ENCODE peak calls at places on chromosome 16, in nine cellular contexts. One of them, this sample, is unnamed.

GRCh38 chr16:57622361-57623250 is 5.8 kb upstream of the ADGRG1 start:
- DNase-seq in cardiac fibroblast: no peak
- DNase-seq in GM18507: no peak
- DNase-seq in cardiac septum: no peak
- DNase-seq in stimulated activated CD8-positive, alpha-beta memory T cell treated with anti-CD3 and anti-CD28 coated beads, Interleukin-4, amount 100 ng/mL, for 48 hours: no peak
- DNase-seq in MCF 10A: no peak
- DNase-seq in iris pigment epithelial cell: no peak
- DNase-seq in H9: no peak
- DNase-seq in ELR: no peak
- DNase-seq in this sample: no peak

GRCh38 chr16:72210571-72210970 is 38.6 kb upstream of the PMFBP1 start:
- DNase-seq in H9: no peak
- DNase-seq in cardiac fibroblast: no peak
- DNase-seq in MCF 10A: no peak
- DNase-seq in stimulated activated CD8-positive, alpha-beta memory T cell treated with anti-CD3 and anti-CD28 coated beads, Interleukin-4, amount 100 ng/mL, for 48 hours: no peak
- DNase-seq in iris pigment epithelial cell: no peak
- DNase-seq in GM18507: no peak
- DNase-seq in ELR: no peak
- DNase-seq in cardiac septum: no peak
- DNase-seq in this sample: no peak

GRCh38 chr16:6600167-6600566 is 732.5 kb upstream of the RBFOX1 start:
- DNase-seq in ELR: no peak
- DNase-seq in iris pigment epithelial cell: no peak
- DNase-seq in GM18507: no peak
- DNase-seq in cardiac fibroblast: no peak
- DNase-seq in MCF 10A: no peak
- DNase-seq in H9: no peak
- DNase-seq in stimulated activated CD8-positive, alpha-beta memory T cell treated with anti-CD3 and anti-CD28 coated beads, Interleukin-4, amount 100 ng/mL, for 48 hours: no peak
- DNase-seq in cardiac septum: no peak
- DNase-seq in this sample: no peak

GRCh38 chr16:11164482-11165270 is 91.3 kb downstream of the SOCS1 start:
- DNase-seq in stimulated activated CD8-positive, alpha-beta memory T cell treated with anti-CD3 and anti-CD28 coated beads, Interleukin-4, amount 100 ng/mL, for 48 hours: no peak
- DNase-seq in ELR: no peak
- DNase-seq in H9: no peak
- DNase-seq in GM18507: no peak
- DNase-seq in iris pigment epithelial cell: no peak
- DNase-seq in cardiac fibroblast: no peak
- DNase-seq in cardiac septum: no peak
- DNase-seq in MCF 10A: no peak
- DNase-seq in this sample: no peak

GRCh38 chr16:86865866-86866675 is 287.7 kb downstream of the FOXL1 start:
- DNase-seq in cardiac septum: peak; percentile 89
- DNase-seq in stimulated activated CD8-positive, alpha-beta memory T cell treated with anti-CD3 and anti-CD28 coated beads, Interleukin-4, amount 100 ng/mL, for 48 hours: no peak
- DNase-seq in cardiac fibroblast: no peak
- DNase-seq in ELR: no peak
- DNase-seq in GM18507: no peak
- DNase-seq in H9: no peak
- DNase-seq in MCF 10A: peak; percentile 77
- DNase-seq in iris pigment epithelial cell: no peak
- DNase-seq in this sample: no peak

GRCh38 chr16:87017388-87018012 is 299.7 kb downstream of the C16orf95 start:
- DNase-seq in MCF 10A: peak; percentile 93
- DNase-seq in GM18507: no peak
- DNase-seq in cardiac fibroblast: peak; percentile 87
- DNase-seq in ELR: peak; percentile 94
- DNase-seq in cardiac septum: peak; percentile 63
- DNase-seq in stimulated activated CD8-positive, alpha-beta memory T cell treated with anti-CD3 and anti-CD28 coated beads, Interleukin-4, amount 100 ng/mL, for 48 hours: no peak
- DNase-seq in H9: peak; percentile 39
- DNase-seq in iris pigment epithelial cell: peak; percentile 83
- DNase-seq in this sample: peak; percentile 22

GRCh38 chr16:21663889-21664647 is at the start of gene OTOA:
- DNase-seq in H9: peak; percentile 69
- DNase-seq in MCF 10A: no peak
- DNase-seq in cardiac septum: no peak
- DNase-seq in stimulated activated CD8-positive, alpha-beta memory T cell treated with anti-CD3 and anti-CD28 coated beads, Interleukin-4, amount 100 ng/mL, for 48 hours: peak; percentile 46
- DNase-seq in iris pigment epithelial cell: no peak
- DNase-seq in GM18507: no peak
- DNase-seq in ELR: no peak
- DNase-seq in cardiac fibroblast: no peak
- DNase-seq in this sample: no peak

GRCh38 chr16:57684626-57685358 is 9.8 kb upstream of the DRC7 start:
- DNase-seq in ELR: no peak
- DNase-seq in H9: no peak
- DNase-seq in cardiac fibroblast: no peak
- DNase-seq in cardiac septum: no peak
- DNase-seq in GM18507: no peak
- DNase-seq in stimulated activated CD8-positive, alpha-beta memory T cell treated with anti-CD3 and anti-CD28 coated beads, Interleukin-4, amount 100 ng/mL, for 48 hours: no peak
- DNase-seq in iris pigment epithelial cell: no peak
- DNase-seq in MCF 10A: no peak
- DNase-seq in this sample: no peak

GRCh38 chr16:25143898-25144297 is 32.4 kb downstream of the LCMT1 start:
- DNase-seq in ELR: peak; percentile 27
- DNase-seq in cardiac septum: no peak
- DNase-seq in cardiac fibroblast: no peak
- DNase-seq in H9: peak; percentile 41
- DNase-seq in iris pigment epithelial cell: no peak
- DNase-seq in MCF 10A: peak; percentile 4
- DNase-seq in stimulated activated CD8-positive, alpha-beta memory T cell treated with anti-CD3 and anti-CD28 coated beads, Interleukin-4, amount 100 ng/mL, for 48 hours: no peak
- DNase-seq in GM18507: no peak
- DNase-seq in this sample: peak; percentile 39

GRCh38 chr16:73149329-73149728 is 101.4 kb upstream of the ZFHX3 start:
- DNase-seq in MCF 10A: no peak
- DNase-seq in cardiac fibroblast: no peak
- DNase-seq in stimulated activated CD8-positive, alpha-beta memory T cell treated with anti-CD3 and anti-CD28 coated beads, Interleukin-4, amount 100 ng/mL, for 48 hours: no peak
- DNase-seq in H9: no peak
- DNase-seq in cardiac septum: no peak
- DNase-seq in ELR: no peak
- DNase-seq in GM18507: no peak
- DNase-seq in iris pigment epithelial cell: no peak
- DNase-seq in this sample: no peak

GRCh38 chr16:88931936-88932335 is 45.1 kb downstream of the CBFA2T3 start:
- DNase-seq in cardiac septum: no peak
- DNase-seq in iris pigment epithelial cell: no peak
- DNase-seq in H9: no peak
- DNase-seq in MCF 10A: no peak
- DNase-seq in GM18507: no peak
- DNase-seq in cardiac fibroblast: no peak
- DNase-seq in ELR: no peak
- DNase-seq in stimulated activated CD8-positive, alpha-beta memory T cell treated with anti-CD3 and anti-CD28 coated beads, Interleukin-4, amount 100 ng/mL, for 48 hours: no peak
- DNase-seq in this sample: no peak

GRCh38 chr16:8627456-8627855 is 6.0 kb downstream of the METTL22 start:
- DNase-seq in cardiac fibroblast: no peak
- DNase-seq in MCF 10A: no peak
- DNase-seq in cardiac septum: no peak
- DNase-seq in H9: no peak
- DNase-seq in GM18507: no peak
- DNase-seq in iris pigment epithelial cell: no peak
- DNase-seq in stimulated activated CD8-positive, alpha-beta memory T cell treated with anti-CD3 and anti-CD28 coated beads, Interleukin-4, amount 100 ng/mL, for 48 hours: no peak
- DNase-seq in ELR: no peak
- DNase-seq in this sample: no peak

GRCh38 chr16:59950431-59950830 is 1216.3 kb upstream of the GOT2 start:
- DNase-seq in stimulated activated CD8-positive, alpha-beta memory T cell treated with anti-CD3 and anti-CD28 coated beads, Interleukin-4, amount 100 ng/mL, for 48 hours: no peak
- DNase-seq in MCF 10A: no peak
- DNase-seq in ELR: peak; percentile 38
- DNase-seq in cardiac septum: no peak
- DNase-seq in H9: no peak
- DNase-seq in iris pigment epithelial cell: no peak
- DNase-seq in cardiac fibroblast: no peak
- DNase-seq in GM18507: no peak
- DNase-seq in this sample: no peak

GRCh38 chr16:49050607-49051006 is 231.0 kb downstream of the CBLN1 start:
- DNase-seq in ELR: no peak
- DNase-seq in iris pigment epithelial cell: no peak
- DNase-seq in MCF 10A: no peak
- DNase-seq in H9: no peak
- DNase-seq in stimulated activated CD8-positive, alpha-beta memory T cell treated with anti-CD3 and anti-CD28 coated beads, Interleukin-4, amount 100 ng/mL, for 48 hours: no peak
- DNase-seq in cardiac septum: no peak
- DNase-seq in cardiac fibroblast: no peak
- DNase-seq in GM18507: no peak
- DNase-seq in this sample: no peak

GRCh38 chr16:89637379-89637778 is 20.1 kb downstream of the CHMP1A start:
- DNase-seq in cardiac fibroblast: no peak
- DNase-seq in ELR: no peak
- DNase-seq in cardiac septum: no peak
- DNase-seq in stimulated activated CD8-positive, alpha-beta memory T cell treated with anti-CD3 and anti-CD28 coated beads, Interleukin-4, amount 100 ng/mL, for 48 hours: no peak
- DNase-seq in iris pigment epithelial cell: no peak
- DNase-seq in GM18507: no peak
- DNase-seq in MCF 10A: no peak
- DNase-seq in H9: no peak
- DNase-seq in this sample: no peak

GRCh38 chr16:28258571-28258970 is 33.8 kb upstream of the SBK1 start:
- DNase-seq in cardiac fibroblast: peak; percentile 8
- DNase-seq in stimulated activated CD8-positive, alpha-beta memory T cell treated with anti-CD3 and anti-CD28 coated beads, Interleukin-4, amount 100 ng/mL, for 48 hours: no peak
- DNase-seq in H9: no peak
- DNase-seq in GM18507: no peak
- DNase-seq in MCF 10A: no peak
- DNase-seq in iris pigment epithelial cell: peak; percentile 26
- DNase-seq in ELR: no peak
- DNase-seq in cardiac septum: no peak
- DNase-seq in this sample: no peak

GRCh38 chr16:81483064-81483969 is 38.7 kb downstream of the CMIP start:
- DNase-seq in GM18507: no peak
- DNase-seq in ELR: peak; percentile 12
- DNase-seq in MCF 10A: no peak
- DNase-seq in cardiac fibroblast: peak; percentile 14
- DNase-seq in H9: no peak
- DNase-seq in iris pigment epithelial cell: peak; percentile 62
- DNase-seq in cardiac septum: no peak
- DNase-seq in stimulated activated CD8-positive, alpha-beta memory T cell treated with anti-CD3 and anti-CD28 coated beads, Interleukin-4, amount 100 ng/mL, for 48 hours: no peak
- DNase-seq in this sample: no peak

GRCh38 chr16:12417051-12417818 is 386.5 kb downstream of the CPPED1 start:
- DNase-seq in MCF 10A: no peak
- DNase-seq in iris pigment epithelial cell: no peak
- DNase-seq in GM18507: no peak
- DNase-seq in cardiac septum: no peak
- DNase-seq in H9: no peak
- DNase-seq in cardiac fibroblast: no peak
- DNase-seq in ELR: no peak
- DNase-seq in stimulated activated CD8-positive, alpha-beta memory T cell treated with anti-CD3 and anti-CD28 coated beads, Interleukin-4, amount 100 ng/mL, for 48 hours: no peak
- DNase-seq in this sample: no peak

GRCh38 chr16:72947379-72948237 is 100.3 kb downstream of the ZFHX3 start:
- DNase-seq in cardiac septum: peak; percentile 41
- DNase-seq in iris pigment epithelial cell: no peak
- DNase-seq in MCF 10A: no peak
- DNase-seq in H9: no peak
- DNase-seq in cardiac fibroblast: peak; percentile 63
- DNase-seq in stimulated activated CD8-positive, alpha-beta memory T cell treated with anti-CD3 and anti-CD28 coated beads, Interleukin-4, amount 100 ng/mL, for 48 hours: no peak
- DNase-seq in GM18507: no peak
- DNase-seq in ELR: no peak
- DNase-seq in this sample: no peak

GRCh38 chr16:65908568-65908967 is 457.9 kb upstream of the CDH5 start:
- DNase-seq in GM18507: no peak
- DNase-seq in stimulated activated CD8-positive, alpha-beta memory T cell treated with anti-CD3 and anti-CD28 coated beads, Interleukin-4, amount 100 ng/mL, for 48 hours: no peak
- DNase-seq in ELR: no peak
- DNase-seq in iris pigment epithelial cell: no peak
- DNase-seq in cardiac septum: no peak
- DNase-seq in cardiac fibroblast: no peak
- DNase-seq in MCF 10A: no peak
- DNase-seq in H9: peak; percentile 39
- DNase-seq in this sample: no peak

GRCh38 chr16:3017806-3018506 is at the start of gene CLDN6:
- DNase-seq in stimulated activated CD8-positive, alpha-beta memory T cell treated with anti-CD3 and anti-CD28 coated beads, Interleukin-4, amount 100 ng/mL, for 48 hours: peak; percentile 75
- DNase-seq in cardiac fibroblast: no peak
- DNase-seq in H9: peak; percentile 97
- DNase-seq in GM18507: no peak
- DNase-seq in MCF 10A: no peak
- DNase-seq in cardiac septum: no peak
- DNase-seq in iris pigment epithelial cell: no peak
- DNase-seq in ELR: no peak
- DNase-seq in this sample: peak; percentile 73

GRCh38 chr16:4909825-4910224 is 27.1 kb downstream of the PPL start:
- DNase-seq in MCF 10A: peak; percentile 28
- DNase-seq in cardiac septum: no peak
- DNase-seq in GM18507: no peak
- DNase-seq in stimulated activated CD8-positive, alpha-beta memory T cell treated with anti-CD3 and anti-CD28 coated beads, Interleukin-4, amount 100 ng/mL, for 48 hours: no peak
- DNase-seq in iris pigment epithelial cell: no peak
- DNase-seq in cardiac fibroblast: no peak
- DNase-seq in H9: no peak
- DNase-seq in ELR: peak; percentile 16
- DNase-seq in this sample: no peak

GRCh38 chr16:57008440-57008839 is 19.1 kb downstream of the NLRC5 start:
- DNase-seq in GM18507: no peak
- DNase-seq in H9: no peak
- DNase-seq in ELR: no peak
- DNase-seq in MCF 10A: no peak
- DNase-seq in iris pigment epithelial cell: no peak
- DNase-seq in cardiac fibroblast: no peak
- DNase-seq in stimulated activated CD8-positive, alpha-beta memory T cell treated with anti-CD3 and anti-CD28 coated beads, Interleukin-4, amount 100 ng/mL, for 48 hours: no peak
- DNase-seq in cardiac septum: no peak
- DNase-seq in this sample: no peak

GRCh38 chr16:79605999-79606398 is 5.5 kb upstream of the MAF start:
- DNase-seq in cardiac fibroblast: no peak
- DNase-seq in ELR: no peak
- DNase-seq in cardiac septum: no peak
- DNase-seq in H9: no peak
- DNase-seq in stimulated activated CD8-positive, alpha-beta memory T cell treated with anti-CD3 and anti-CD28 coated beads, Interleukin-4, amount 100 ng/mL, for 48 hours: peak; percentile 47
- DNase-seq in MCF 10A: peak; percentile 75
- DNase-seq in iris pigment epithelial cell: no peak
- DNase-seq in GM18507: no peak
- DNase-seq in this sample: no peak

GRCh38 chr16:66099261-66099660 is 267.2 kb upstream of the CDH5 start:
- DNase-seq in cardiac fibroblast: no peak
- DNase-seq in GM18507: no peak
- DNase-seq in iris pigment epithelial cell: no peak
- DNase-seq in MCF 10A: no peak
- DNase-seq in stimulated activated CD8-positive, alpha-beta memory T cell treated with anti-CD3 and anti-CD28 coated beads, Interleukin-4, amount 100 ng/mL, for 48 hours: no peak
- DNase-seq in ELR: no peak
- DNase-seq in H9: no peak
- DNase-seq in cardiac septum: no peak
- DNase-seq in this sample: no peak

GRCh38 chr16:56708821-56709685 is 20.9 kb upstream of the NUP93 start:
- DNase-seq in H9: no peak
- DNase-seq in cardiac septum: no peak
- DNase-seq in MCF 10A: no peak
- DNase-seq in GM18507: no peak
- DNase-seq in stimulated activated CD8-positive, alpha-beta memory T cell treated with anti-CD3 and anti-CD28 coated beads, Interleukin-4, amount 100 ng/mL, for 48 hours: peak; percentile 52
- DNase-seq in iris pigment epithelial cell: no peak
- DNase-seq in cardiac fibroblast: no peak
- DNase-seq in ELR: no peak
- DNase-seq in this sample: no peak

GRCh38 chr16:86427327-86427935 is 82.9 kb upstream of the FOXF1 start:
- DNase-seq in cardiac fibroblast: no peak
- DNase-seq in iris pigment epithelial cell: no peak
- DNase-seq in MCF 10A: no peak
- DNase-seq in H9: no peak
- DNase-seq in stimulated activated CD8-positive, alpha-beta memory T cell treated with anti-CD3 and anti-CD28 coated beads, Interleukin-4, amount 100 ng/mL, for 48 hours: no peak
- DNase-seq in GM18507: no peak
- DNase-seq in cardiac septum: no peak
- DNase-seq in ELR: no peak
- DNase-seq in this sample: no peak

GRCh38 chr16:66933776-66934137 is 445 bp downstream of the CIAO2B start:
- DNase-seq in MCF 10A: peak; percentile 38
- DNase-seq in H9: no peak
- DNase-seq in cardiac fibroblast: peak; percentile 35
- DNase-seq in iris pigment epithelial cell: no peak
- DNase-seq in GM18507: no peak
- DNase-seq in cardiac septum: no peak
- DNase-seq in stimulated activated CD8-positive, alpha-beta memory T cell treated with anti-CD3 and anti-CD28 coated beads, Interleukin-4, amount 100 ng/mL, for 48 hours: no peak
- DNase-seq in ELR: peak; percentile 57
- DNase-seq in this sample: no peak

GRCh38 chr16:80016689-80017088 is 416.2 kb upstream of the MAF start:
- DNase-seq in iris pigment epithelial cell: no peak
- DNase-seq in GM18507: no peak
- DNase-seq in cardiac septum: no peak
- DNase-seq in MCF 10A: no peak
- DNase-seq in ELR: no peak
- DNase-seq in stimulated activated CD8-positive, alpha-beta memory T cell treated with anti-CD3 and anti-CD28 coated beads, Interleukin-4, amount 100 ng/mL, for 48 hours: no peak
- DNase-seq in cardiac fibroblast: no peak
- DNase-seq in H9: no peak
- DNase-seq in this sample: no peak

GRCh38 chr16:66662445-66663194 is 33.9 kb downstream of the CMTM4 start:
- DNase-seq in H9: no peak
- DNase-seq in cardiac fibroblast: peak; percentile 62
- DNase-seq in cardiac septum: no peak
- DNase-seq in GM18507: no peak
- DNase-seq in MCF 10A: peak; percentile 57
- DNase-seq in ELR: peak; percentile 67
- DNase-seq in iris pigment epithelial cell: peak; percentile 58
- DNase-seq in stimulated activated CD8-positive, alpha-beta memory T cell treated with anti-CD3 and anti-CD28 coated beads, Interleukin-4, amount 100 ng/mL, for 48 hours: no peak
- DNase-seq in this sample: peak; percentile 45

GRCh38 chr16:11796227-11797165 is 562 bp downstream of the ZC3H7A start:
- DNase-seq in H9: peak; percentile 61
- DNase-seq in cardiac fibroblast: peak; percentile 57
- DNase-seq in cardiac septum: peak; percentile 92
- DNase-seq in iris pigment epithelial cell: peak; percentile 50
- DNase-seq in ELR: peak; percentile 69
- DNase-seq in stimulated activated CD8-positive, alpha-beta memory T cell treated with anti-CD3 and anti-CD28 coated beads, Interleukin-4, amount 100 ng/mL, for 48 hours: peak; percentile 53
- DNase-seq in MCF 10A: peak; percentile 45
- DNase-seq in GM18507: no peak
- DNase-seq in this sample: peak; percentile 41

This sample was measured in HEK293T.